ENCODE peak calls at places on chromosomes 13 and 19, in seven cellular contexts. F, Y, M, X, P, I and O are unnamed samples. For H3K36me3, the result is how much of the 10 kb centered on the place peaks cover.

GRCh38 chr19:17579523-17580244 is 24.2 kb downstream of the COLGALT1 start:
- DNase-seq in F (peak), Y (peak), M (peak), X (peak), P (peak), I (peak), O (no peak)

GRCh38 chr13:87042946-87043345 is 628.2 kb upstream of the SLITRK5 start:
- DNase-seq in F (no peak), Y (no peak), M (peak), X (no peak), P (no peak), I (no peak), O (no peak)

GRCh38 chr13:37187611-37188010 is 82.1 kb upstream of the CSNK1A1L start:
- DNase-seq in F (no peak), Y (no peak), M (peak), X (no peak), P (no peak), I (no peak), O (peak)

GRCh38 chr19:48853483-48853882 is 14.9 kb downstream of the PLEKHA4 start:
- DNase-seq in F (no peak), Y (no peak), M (no peak), X (no peak), P (no peak), I (no peak), O (no peak)

GRCh38 chr13:50990540-50991506 is 81.2 kb downstream of the RNASEH2B start:
- DNase-seq in F (no peak), Y (peak), M (peak), X (peak), P (no peak), I (peak), O (peak)

GRCh38 chr13:44763604-44764311 is 187.6 kb upstream of the TSC22D1 start:
- DNase-seq in F (peak), Y (no peak), M (peak), X (no peak), P (no peak), I (peak), O (no peak)

GRCh38 chr13:28854657-28855056 is 34.5 kb downstream of the MTUS2 start:
- DNase-seq in F (no peak), Y (peak), M (no peak), X (no peak), P (no peak), I (no peak), O (no peak)

GRCh38 chr19:47157455-47158321 is 27.1 kb downstream of the SAE1 start:
- DNase-seq in F (peak), Y (peak), M (peak), X (no peak), P (peak), I (peak), O (no peak)

GRCh38 chr19:15120135-15121026 is 13.2 kb downstream of the SYDE1 start:
- DNase-seq in F (no peak), Y (no peak), M (no peak), X (no peak), P (no peak), I (no peak), O (no peak)

GRCh38 chr19:8233370-8233769 is 24.2 kb downstream of the CERS4 start:
- DNase-seq in F (no peak), Y (no peak), M (peak), X (no peak), P (no peak), I (no peak), O (no peak)

GRCh38 chr13:36533806-36534205 is 101.5 kb downstream of the CCNA1 start:
- DNase-seq in F (no peak), Y (no peak), M (peak), X (no peak), P (no peak), I (no peak), O (no peak)

GRCh38 chr13:77729502-77730221 is 32.2 kb downstream of the SLAIN1 start:
- DNase-seq in F (no peak), Y (no peak), M (no peak), X (no peak), P (no peak), I (no peak), O (no peak)

GRCh38 chr13:46213242-46213641 is 1.5 kb downstream of the LRRC63 start:
- DNase-seq in F (no peak), Y (no peak), M (no peak), X (no peak), P (no peak), I (no peak), O (no peak)

GRCh38 chr19:54188224-54188871 is 1.0 kb downstream of the MBOAT7 start:
- DNase-seq in F (no peak), Y (peak), M (peak), X (no peak), P (peak), I (peak), O (no peak)

GRCh38 chr19:18849838-18850400 is 18.2 kb downstream of the UPF1 start:
- DNase-seq in F (no peak), Y (no peak), M (no peak), X (no peak), P (no peak), I (no peak), O (no peak)

GRCh38 chr19:8238251-8238650 is 29.1 kb downstream of the CERS4 start:
- DNase-seq in F (no peak), Y (peak), M (no peak), X (no peak), P (no peak), I (no peak), O (no peak)

GRCh38 chr13:32225494-32225931 is 89.7 kb downstream of the ZAR1L start:
- DNase-seq in F (no peak), Y (no peak), M (peak), X (no peak), P (no peak), I (no peak), O (peak)

GRCh38 chr13:28401303-28402056 is 93.4 kb downstream of the FLT1 start:
- DNase-seq in F (no peak), Y (no peak), M (peak), X (no peak), P (no peak), I (no peak), O (peak)

GRCh38 chr13:107130516-107130915 is 562.6 kb upstream of the ARGLU1 start:
- DNase-seq in F (no peak), Y (peak), M (no peak), X (no peak), P (no peak), I (no peak), O (no peak)

GRCh38 chr13:66574606-66575005 is 655.5 kb downstream of the PCDH9 start:
- DNase-seq in F (no peak), Y (no peak), M (peak), X (no peak), P (no peak), I (no peak), O (no peak)

GRCh38 chr19:41441321-41441945 is 1.5 kb upstream of the ERICH4 start:
- DNase-seq in F (no peak), Y (no peak), M (no peak), X (no peak), P (no peak), I (no peak), O (no peak)

GRCh38 chr19:18879579-18880373 is 16.2 kb downstream of the CERS1 start:
- DNase-seq in F (no peak), Y (peak), M (no peak), X (peak), P (peak), I (peak), O (no peak)

GRCh38 chr13:20441879-20442278 is 83.8 kb downstream of the CRYL1 start:
- DNase-seq in F (no peak), Y (peak), M (peak), X (no peak), P (no peak), I (no peak), O (no peak)

GRCh38 chr13:111338841-111339240 is 18.4 kb downstream of the TEX29 start:
- DNase-seq in F (no peak), Y (no peak), M (no peak), X (no peak), P (no peak), I (no peak), O (no peak)

GRCh38 chr19:38264486-38265212 is at the start of gene SPINT2:
- DNase-seq in F (peak), Y (peak), M (no peak), X (peak), P (no peak), I (no peak), O (no peak)

GRCh38 chr19:38675611-38676010 is 28.2 kb downstream of the ACTN4 start:
- DNase-seq in F (no peak), Y (no peak), M (no peak), X (no peak), P (no peak), I (no peak), O (no peak)

GRCh38 chr13:37914781-37915391 is 45.3 kb upstream of the TRPC4 start:
- DNase-seq in F (no peak), Y (peak), M (peak), X (no peak), P (no peak), I (no peak), O (no peak)

GRCh38 chr13:61086052-61086451 is 329.6 kb downstream of the PCDH20 start:
- DNase-seq in F (no peak), Y (no peak), M (peak), X (no peak), P (no peak), I (no peak), O (no peak)

GRCh38 chr13:111316161-111316730 is 4.2 kb upstream of the TEX29 start:
- DNase-seq in F (no peak), Y (no peak), M (no peak), X (no peak), P (no peak), I (no peak), O (no peak)

GRCh38 chr19:42961119-42961518 is 24.1 kb upstream of the PSG7 start:
- DNase-seq in F (no peak), Y (no peak), M (no peak), X (no peak), P (no peak), I (no peak), O (no peak)

GRCh38 chr13:42181381-42181953 is 90.5 kb upstream of the AKAP11 start:
- DNase-seq in F (peak), Y (no peak), M (no peak), X (peak), P (no peak), I (no peak), O (no peak)

GRCh38 chr19:4016903-4017638 is 9.5 kb downstream of the PIAS4 start:
- DNase-seq in F (no peak), Y (no peak), M (no peak), X (no peak), P (no peak), I (no peak), O (no peak)

GRCh38 chr19:4016486-4016885 is 8.9 kb downstream of the PIAS4 start:
- DNase-seq in F (no peak), Y (no peak), M (no peak), X (no peak), P (no peak), I (no peak), O (no peak)

GRCh38 chr19:4019578-4019977 is 12.0 kb downstream of the PIAS4 start:
- DNase-seq in F (no peak), Y (no peak), M (no peak), X (no peak), P (no peak), I (no peak), O (no peak)

GRCh38 chr19:4018775-4019504 is 11.4 kb downstream of the PIAS4 start:
- DNase-seq in F (no peak), Y (no peak), M (no peak), X (no peak), P (no peak), I (no peak), O (no peak)

GRCh38 chr19:4018140-4018613 is 10.6 kb downstream of the PIAS4 start:
- DNase-seq in F (no peak), Y (no peak), M (no peak), X (no peak), P (no peak), I (no peak), O (no peak)
- H3K36me3 ChIP-seq in F (under half), Y (under half), M (under half), X (under half), P (under half), I (under half), O (under half)

DNA sequence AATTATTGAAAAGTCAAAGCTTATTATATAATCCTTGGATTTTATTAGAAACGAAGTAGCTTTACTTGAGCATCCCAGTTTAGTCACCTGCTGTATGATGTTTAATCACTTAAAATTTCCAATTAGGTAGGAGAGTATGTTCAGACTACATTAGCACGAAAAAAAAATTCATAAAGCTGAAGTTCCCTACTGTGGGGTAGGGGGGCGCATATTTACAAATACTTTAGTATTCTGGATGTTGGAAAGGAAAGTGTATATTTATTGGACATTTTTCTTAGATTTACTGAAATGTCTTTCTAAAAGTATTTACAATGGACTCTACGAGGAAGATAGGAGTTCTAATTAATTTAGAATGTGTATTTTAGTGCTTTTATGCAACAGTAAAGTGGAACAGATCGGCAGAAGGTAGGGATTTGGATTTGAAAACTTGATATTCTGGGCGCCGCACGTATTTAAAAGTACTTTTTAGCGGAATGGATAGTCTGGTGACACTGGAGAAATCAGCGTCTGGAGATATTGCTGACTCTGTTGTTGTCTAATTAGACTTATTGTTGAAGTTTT is 1.9 kb downstream of the CDK8 start:
- DNase-seq in F (no peak), Y (no peak), M (peak), X (peak), P (no peak), I (no peak), O (no peak)
- H3K4me3 ChIP-seq in F (peak), Y (peak), M (peak), X (peak), P (peak), I (no peak), O (peak)

GRCh38 chr19:6828698-6829633 is 56.5 kb downstream of the VAV1 start:
- DNase-seq in F (no peak), Y (no peak), M (no peak), X (no peak), P (peak), I (peak), O (no peak)

GRCh38 chr19:6826281-6826920 is 53.9 kb downstream of the VAV1 start:
- DNase-seq in F (no peak), Y (no peak), M (no peak), X (no peak), P (no peak), I (no peak), O (no peak)

GRCh38 chr19:6825076-6825774 is 52.7 kb downstream of the VAV1 start:
- DNase-seq in F (no peak), Y (no peak), M (no peak), X (no peak), P (no peak), I (no peak), O (no peak)

GRCh38 chr19:6832412-6832811 is 55.0 kb upstream of the ADGRE1 start:
- DNase-seq in F (no peak), Y (no peak), M (no peak), X (no peak), P (no peak), I (no peak), O (no peak)

GRCh38 chr19:6828306-6828697 is 55.8 kb downstream of the VAV1 start:
- DNase-seq in F (no peak), Y (no peak), M (no peak), X (no peak), P (peak), I (no peak), O (no peak)
- H3K36me3 ChIP-seq in F (under half), Y (under half), M (under half), X (under half), P (under half), I (under half), O (under half)

GRCh38 chr13:97302611-97303010 is 80.5 kb downstream of the MBNL2 start:
- DNase-seq in F (no peak), Y (no peak), M (no peak), X (no peak), P (no peak), I (no peak), O (no peak)

GRCh38 chr13:97306106-97306505 is 84.0 kb downstream of the MBNL2 start:
- DNase-seq in F (no peak), Y (no peak), M (no peak), X (no peak), P (no peak), I (no peak), O (no peak)

GRCh38 chr13:97300871-97301270 is 78.7 kb downstream of the MBNL2 start:
- DNase-seq in F (no peak), Y (no peak), M (no peak), X (peak), P (no peak), I (no peak), O (no peak)

GRCh38 chr13:97298816-97299215 is 76.7 kb downstream of the MBNL2 start:
- DNase-seq in F (no peak), Y (no peak), M (peak), X (no peak), P (no peak), I (no peak), O (no peak)

DNA sequence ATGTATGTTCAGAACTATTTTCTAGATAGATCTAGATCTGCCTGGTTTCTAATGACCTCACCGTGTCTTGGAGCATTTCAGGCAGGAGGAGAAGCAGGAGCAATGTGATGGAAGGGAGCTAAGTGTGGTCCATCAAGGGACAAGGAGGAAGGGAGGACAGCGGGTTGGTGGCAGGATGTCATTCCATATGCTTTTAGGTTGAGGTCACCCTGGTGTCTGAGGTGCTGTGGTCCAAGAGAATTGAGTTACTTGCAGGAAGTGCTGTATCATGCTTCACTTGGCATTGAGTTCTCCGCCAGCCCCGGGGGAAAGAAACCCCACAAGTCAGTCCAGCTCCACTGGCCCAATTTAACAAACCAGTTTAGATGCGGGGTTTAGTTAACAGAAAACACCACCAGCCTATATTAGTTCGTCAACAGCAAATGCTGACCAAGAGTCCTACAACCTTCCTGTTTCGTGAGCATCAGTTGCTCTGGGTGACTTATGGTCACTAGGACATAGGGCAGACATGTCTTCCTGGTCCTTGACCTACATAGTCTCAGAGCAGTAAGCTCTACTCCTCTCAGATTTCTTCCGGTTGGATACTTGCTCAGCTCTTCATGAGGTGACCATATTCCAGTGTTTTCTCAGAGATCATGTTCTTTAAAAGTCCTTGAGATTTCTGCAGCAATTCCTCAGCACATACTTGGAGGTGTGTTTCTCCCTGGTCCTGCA is 79.4 kb downstream of the MBNL2 start:
- DNase-seq in F (no peak), Y (no peak), M (no peak), X (no peak), P (peak), I (no peak), O (no peak)
- H3K4me3 ChIP-seq in F (no peak), Y (no peak), M (no peak), X (no peak), P (no peak), I (no peak), O (no peak)

GRCh38 chr19:5361407-5361806 is 20.8 kb upstream of the PTPRS start:
- DNase-seq in F (no peak), Y (no peak), M (no peak), X (no peak), P (no peak), I (no peak), O (no peak)
- H3K36me3 ChIP-seq in F (under half), Y (under half), M (under half), X (under half), P (under half), I (under half), O (under half)